ENCODE peak calls at places on chromosomes 3 and 15, in six cellular contexts. One of them, this sample, is unnamed.

GRCh38 chr3:77197408-77197807 is 157.5 kb downstream of the ROBO2 start:
- DNase-seq in dorsolateral prefrontal cortex: no peak
- DNase-seq in hepatocyte: no peak
- DNase-seq in CD8-positive, alpha-beta T cell: no peak
- DNase-seq in GM10248: no peak
- DNase-seq in mesothelial cell of epicardium: no peak
- DNase-seq in this sample: no peak

GRCh38 chr15:45424429-45424828 is 46.1 kb upstream of the GATM start:
- DNase-seq in dorsolateral prefrontal cortex: no peak
- DNase-seq in mesothelial cell of epicardium: no peak
- DNase-seq in GM10248: no peak
- DNase-seq in CD8-positive, alpha-beta T cell: no peak
- DNase-seq in hepatocyte: no peak
- DNase-seq in this sample: no peak

GRCh38 chr15:39028069-39028468 is 463.5 kb upstream of the RASGRP1 start:
- DNase-seq in mesothelial cell of epicardium: no peak
- DNase-seq in hepatocyte: no peak
- DNase-seq in GM10248: no peak
- DNase-seq in CD8-positive, alpha-beta T cell: no peak
- DNase-seq in dorsolateral prefrontal cortex: no peak
- DNase-seq in this sample: no peak

GRCh38 chr15:68602484-68603240 is 23.9 kb downstream of the CORO2B start:
- DNase-seq in mesothelial cell of epicardium: no peak
- DNase-seq in CD8-positive, alpha-beta T cell: no peak
- DNase-seq in GM10248: no peak
- DNase-seq in dorsolateral prefrontal cortex: no peak
- DNase-seq in hepatocyte: no peak
- DNase-seq in this sample: no peak

GRCh38 chr15:81015595-81016252 is 15.0 kb downstream of the TLNRD1 start:
- DNase-seq in CD8-positive, alpha-beta T cell: no peak
- DNase-seq in dorsolateral prefrontal cortex: peak
- DNase-seq in mesothelial cell of epicardium: no peak
- DNase-seq in hepatocyte: no peak
- DNase-seq in GM10248: no peak
- DNase-seq in this sample: no peak

GRCh38 chr3:125128861-125129501 is 73.2 kb upstream of the HEG1 start:
- DNase-seq in GM10248: no peak
- DNase-seq in hepatocyte: peak
- DNase-seq in dorsolateral prefrontal cortex: no peak
- DNase-seq in CD8-positive, alpha-beta T cell: no peak
- DNase-seq in mesothelial cell of epicardium: no peak
- DNase-seq in this sample: no peak

GRCh38 chr3:46361408-46362283 is 7.7 kb downstream of the CCR2 start:
- DNase-seq in hepatocyte: peak
- DNase-seq in GM10248: no peak
- DNase-seq in CD8-positive, alpha-beta T cell: no peak
- DNase-seq in dorsolateral prefrontal cortex: no peak
- DNase-seq in mesothelial cell of epicardium: no peak
- DNase-seq in this sample: no peak

GRCh38 chr15:69439623-69440022 is 13.0 kb upstream of the RPLP1 start:
- DNase-seq in mesothelial cell of epicardium: no peak
- DNase-seq in CD8-positive, alpha-beta T cell: no peak
- DNase-seq in GM10248: no peak
- DNase-seq in dorsolateral prefrontal cortex: no peak
- DNase-seq in hepatocyte: no peak
- DNase-seq in this sample: no peak

GRCh38 chr3:88231207-88231606 is 81.4 kb downstream of the C3orf38 start:
- DNase-seq in hepatocyte: no peak
- DNase-seq in mesothelial cell of epicardium: no peak
- DNase-seq in dorsolateral prefrontal cortex: no peak
- DNase-seq in CD8-positive, alpha-beta T cell: no peak
- DNase-seq in GM10248: no peak
- DNase-seq in this sample: no peak

GRCh38 chr15:32718822-32719716 is 1.3 kb downstream of the GREM1 start:
- DNase-seq in CD8-positive, alpha-beta T cell: no peak
- DNase-seq in dorsolateral prefrontal cortex: no peak
- DNase-seq in GM10248: no peak
- DNase-seq in mesothelial cell of epicardium: peak
- DNase-seq in hepatocyte: peak
- DNase-seq in this sample: no peak
- TF ChIP-seq CTCF in CD8-positive, alpha-beta T cell: no peak
- TF ChIP-seq CTCF in dorsolateral prefrontal cortex: no peak
- TF ChIP-seq CTCF in GM10248: no peak
- TF ChIP-seq CTCF in mesothelial cell of epicardium: no peak
- TF ChIP-seq CTCF in hepatocyte: no peak
- TF ChIP-seq CTCF in this sample: no peak

DNA sequence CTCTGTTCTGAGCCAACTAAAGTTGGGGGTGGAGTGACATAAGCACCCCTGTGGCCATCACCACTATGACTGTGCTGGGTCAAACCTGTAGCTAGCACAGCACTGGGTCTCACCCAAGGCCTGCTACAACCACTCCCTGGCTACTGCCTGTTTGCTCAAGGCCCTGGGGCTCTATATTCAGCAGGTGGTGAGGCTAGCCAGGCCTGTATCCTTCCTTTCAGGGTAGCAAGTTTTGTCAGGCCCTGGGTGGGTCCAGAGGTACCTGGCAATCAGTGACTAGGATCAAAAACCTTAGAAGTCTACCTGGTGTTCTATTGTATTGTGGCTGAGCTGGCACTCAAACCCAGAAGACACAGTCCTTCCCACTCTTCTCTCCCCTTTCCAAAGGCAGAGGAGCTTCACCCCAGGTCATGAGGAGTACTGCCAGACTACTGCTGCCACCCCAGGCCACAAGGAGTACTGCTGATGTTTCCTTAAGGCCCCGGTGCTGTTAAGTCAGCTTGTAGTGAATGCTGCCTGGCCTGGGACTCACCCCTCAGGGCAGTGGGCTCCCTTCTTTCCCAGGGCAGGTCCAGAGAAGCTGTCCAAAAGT is 170.8 kb downstream of the IGSF11 start:
- DNase-seq in GM10248: no peak
- DNase-seq in hepatocyte: no peak
- DNase-seq in dorsolateral prefrontal cortex: no peak
- DNase-seq in CD8-positive, alpha-beta T cell: no peak
- DNase-seq in mesothelial cell of epicardium: no peak
- DNase-seq in this sample: no peak
- TF ChIP-seq CTCF in GM10248: peak
- TF ChIP-seq CTCF in hepatocyte: no peak
- TF ChIP-seq CTCF in dorsolateral prefrontal cortex: no peak
- TF ChIP-seq CTCF in CD8-positive, alpha-beta T cell: no peak
- TF ChIP-seq CTCF in mesothelial cell of epicardium: no peak
- TF ChIP-seq CTCF in this sample: no peak

GRCh38 chr15:75723171-75723846 is 10.7 kb upstream of the CSPG4 start:
- DNase-seq in hepatocyte: peak
- DNase-seq in GM10248: no peak
- DNase-seq in CD8-positive, alpha-beta T cell: no peak
- DNase-seq in mesothelial cell of epicardium: no peak
- DNase-seq in dorsolateral prefrontal cortex: no peak
- DNase-seq in this sample: no peak

GRCh38 chr15:75721462-75721922 is 8.8 kb upstream of the CSPG4 start:
- DNase-seq in hepatocyte: no peak
- DNase-seq in mesothelial cell of epicardium: no peak
- DNase-seq in CD8-positive, alpha-beta T cell: no peak
- DNase-seq in dorsolateral prefrontal cortex: no peak
- DNase-seq in GM10248: no peak
- DNase-seq in this sample: no peak

GRCh38 chr15:75721923-75722870 is 9.5 kb upstream of the CSPG4 start:
- DNase-seq in dorsolateral prefrontal cortex: no peak
- DNase-seq in CD8-positive, alpha-beta T cell: no peak
- DNase-seq in mesothelial cell of epicardium: no peak
- DNase-seq in GM10248: no peak
- DNase-seq in hepatocyte: no peak
- DNase-seq in this sample: no peak

GRCh38 chr15:75720297-75720696 is 7.6 kb upstream of the CSPG4 start:
- DNase-seq in mesothelial cell of epicardium: no peak
- DNase-seq in CD8-positive, alpha-beta T cell: no peak
- DNase-seq in hepatocyte: no peak
- DNase-seq in dorsolateral prefrontal cortex: no peak
- DNase-seq in GM10248: no peak
- DNase-seq in this sample: no peak

GRCh38 chr15:75720787-75721461 is 8.3 kb upstream of the CSPG4 start:
- DNase-seq in dorsolateral prefrontal cortex: peak
- DNase-seq in mesothelial cell of epicardium: no peak
- DNase-seq in GM10248: no peak
- DNase-seq in CD8-positive, alpha-beta T cell: no peak
- DNase-seq in hepatocyte: peak
- DNase-seq in this sample: no peak
- TF ChIP-seq CTCF in dorsolateral prefrontal cortex: no peak
- TF ChIP-seq CTCF in mesothelial cell of epicardium: no peak
- TF ChIP-seq CTCF in GM10248: peak
- TF ChIP-seq CTCF in CD8-positive, alpha-beta T cell: no peak
- TF ChIP-seq CTCF in hepatocyte: peak
- TF ChIP-seq CTCF in this sample: no peak

DNA sequence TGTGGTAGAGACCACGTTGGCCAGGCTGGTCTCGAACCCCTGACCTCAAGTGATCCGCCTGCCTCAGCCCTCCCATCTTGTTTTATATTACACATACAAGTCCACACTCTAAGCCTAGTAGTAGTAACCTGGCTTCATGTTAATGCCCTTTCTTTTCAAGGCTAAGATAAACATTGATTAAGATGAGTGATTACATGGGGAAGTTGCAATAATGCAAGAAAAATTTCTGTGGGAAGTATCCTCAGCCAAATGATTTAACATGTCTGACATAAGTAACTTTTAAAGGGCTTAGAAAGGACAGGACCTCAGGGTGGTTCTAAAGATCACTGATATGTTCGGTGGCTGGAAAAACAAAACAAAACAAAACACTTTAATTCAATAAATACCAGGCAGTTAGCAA is 72.1 kb downstream of the SFMBT1 start:
- DNase-seq in CD8-positive, alpha-beta T cell: no peak
- DNase-seq in hepatocyte: no peak
- DNase-seq in mesothelial cell of epicardium: no peak
- DNase-seq in GM10248: no peak
- DNase-seq in dorsolateral prefrontal cortex: no peak
- DNase-seq in this sample: no peak
- TF ChIP-seq CTCF in CD8-positive, alpha-beta T cell: no peak
- TF ChIP-seq CTCF in hepatocyte: no peak
- TF ChIP-seq CTCF in mesothelial cell of epicardium: no peak
- TF ChIP-seq CTCF in GM10248: no peak
- TF ChIP-seq CTCF in dorsolateral prefrontal cortex: no peak
- TF ChIP-seq CTCF in this sample: no peak

GRCh38 chr3:130384547-130384946 is 39.1 kb downstream of the COL6A5 start:
- DNase-seq in CD8-positive, alpha-beta T cell: no peak
- DNase-seq in mesothelial cell of epicardium: no peak
- DNase-seq in hepatocyte: no peak
- DNase-seq in dorsolateral prefrontal cortex: no peak
- DNase-seq in GM10248: no peak
- DNase-seq in this sample: no peak

GRCh38 chr3:130379274-130379673 is 33.8 kb downstream of the COL6A5 start:
- DNase-seq in GM10248: no peak
- DNase-seq in mesothelial cell of epicardium: no peak
- DNase-seq in CD8-positive, alpha-beta T cell: no peak
- DNase-seq in dorsolateral prefrontal cortex: no peak
- DNase-seq in hepatocyte: no peak
- DNase-seq in this sample: no peak

GRCh38 chr3:130386604-130387263 is 41.3 kb downstream of the COL6A5 start:
- DNase-seq in dorsolateral prefrontal cortex: no peak
- DNase-seq in hepatocyte: peak
- DNase-seq in GM10248: no peak
- DNase-seq in mesothelial cell of epicardium: no peak
- DNase-seq in CD8-positive, alpha-beta T cell: no peak
- DNase-seq in this sample: no peak

GRCh38 chr3:130380398-130380797 is 34.9 kb downstream of the COL6A5 start:
- DNase-seq in hepatocyte: no peak
- DNase-seq in mesothelial cell of epicardium: no peak
- DNase-seq in CD8-positive, alpha-beta T cell: no peak
- DNase-seq in dorsolateral prefrontal cortex: no peak
- DNase-seq in GM10248: no peak
- DNase-seq in this sample: no peak

GRCh38 chr3:130383424-130383823 is 38.0 kb downstream of the COL6A5 start:
- DNase-seq in mesothelial cell of epicardium: no peak
- DNase-seq in hepatocyte: no peak
- DNase-seq in dorsolateral prefrontal cortex: no peak
- DNase-seq in CD8-positive, alpha-beta T cell: no peak
- DNase-seq in GM10248: no peak
- DNase-seq in this sample: no peak
- TF ChIP-seq CTCF in mesothelial cell of epicardium: no peak
- TF ChIP-seq CTCF in hepatocyte: no peak
- TF ChIP-seq CTCF in dorsolateral prefrontal cortex: no peak
- TF ChIP-seq CTCF in CD8-positive, alpha-beta T cell: no peak
- TF ChIP-seq CTCF in GM10248: no peak
- TF ChIP-seq CTCF in this sample: no peak

DNA sequence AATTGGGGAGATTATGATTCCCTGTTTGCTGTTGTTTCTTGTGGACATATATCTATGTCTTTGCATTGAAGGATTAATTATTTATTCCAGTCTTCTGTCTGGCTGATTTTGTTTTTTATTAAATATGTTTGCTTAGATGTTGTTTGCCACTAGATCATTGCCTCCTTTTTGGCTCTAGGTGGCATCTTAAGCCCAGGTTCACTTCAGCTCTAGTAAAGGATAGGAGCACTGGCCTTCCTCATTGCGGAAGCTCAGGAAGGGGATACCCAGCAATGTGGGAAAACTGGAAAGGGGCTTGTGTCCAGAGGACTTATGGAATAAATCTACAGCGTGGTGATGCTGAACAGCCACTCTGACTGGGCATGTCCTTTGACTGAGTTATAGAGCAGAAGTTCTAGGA is 821.6 kb downstream of the PDCD6IP start:
- DNase-seq in mesothelial cell of epicardium: no peak
- DNase-seq in CD8-positive, alpha-beta T cell: no peak
- DNase-seq in GM10248: no peak
- DNase-seq in dorsolateral prefrontal cortex: no peak
- DNase-seq in hepatocyte: no peak
- DNase-seq in this sample: no peak
- TF ChIP-seq CTCF in mesothelial cell of epicardium: no peak
- TF ChIP-seq CTCF in CD8-positive, alpha-beta T cell: no peak
- TF ChIP-seq CTCF in GM10248: no peak
- TF ChIP-seq CTCF in dorsolateral prefrontal cortex: no peak
- TF ChIP-seq CTCF in hepatocyte: no peak
- TF ChIP-seq CTCF in this sample: no peak

DNA sequence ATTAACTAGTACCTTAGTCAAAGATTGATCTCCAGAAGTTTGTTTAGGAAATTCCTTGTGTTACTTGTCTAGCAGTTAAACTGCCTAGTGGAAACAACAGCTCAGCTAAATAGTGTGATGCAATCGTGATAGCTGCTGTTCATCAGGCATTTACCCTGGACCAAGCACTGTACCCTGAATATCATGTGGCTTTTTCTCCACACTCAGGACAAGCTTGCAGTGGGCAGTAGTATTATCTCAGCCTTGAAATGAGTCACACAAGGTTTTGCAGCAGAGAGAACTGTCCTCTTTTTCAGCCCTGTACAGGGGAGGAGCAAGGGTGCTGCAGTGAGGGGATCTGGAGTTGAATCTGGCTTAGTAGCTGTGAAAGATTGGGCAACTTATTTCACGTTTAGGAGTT is 208.4 kb downstream of the TP63 start:
- DNase-seq in GM10248: no peak
- DNase-seq in mesothelial cell of epicardium: no peak
- DNase-seq in hepatocyte: peak
- DNase-seq in dorsolateral prefrontal cortex: no peak
- DNase-seq in CD8-positive, alpha-beta T cell: no peak
- DNase-seq in this sample: no peak
- TF ChIP-seq CTCF in GM10248: no peak
- TF ChIP-seq CTCF in mesothelial cell of epicardium: no peak
- TF ChIP-seq CTCF in hepatocyte: no peak
- TF ChIP-seq CTCF in dorsolateral prefrontal cortex: no peak
- TF ChIP-seq CTCF in CD8-positive, alpha-beta T cell: no peak
- TF ChIP-seq CTCF in this sample: no peak

This sample was measured in natural killer cell.